ENCODE peak calls at places on chromosomes 2 and 18, in six cellular contexts. H, O, V, A, R and Q are unnamed samples.

GRCh38 chr2:179422037-179422643 is 157.5 kb upstream of the SESTD1 start:
- DNase-seq in V (peak; percentile 63), O (peak; percentile 77), R (peak; percentile 83), H (peak; percentile 58), A (peak; percentile 66), Q (peak; percentile 65)

GRCh38 chr2:99555410-99555809 is 65.6 kb upstream of the REV1 start:
- DNase-seq in A (no peak), H (no peak), V (no peak), O (no peak), R (no peak), Q (no peak)

GRCh38 chr2:5459041-5459440 is 233.1 kb upstream of the SOX11 start:
- DNase-seq in R (no peak), H (no peak), V (no peak), O (no peak), A (no peak), Q (no peak)

GRCh38 chr2:141611143-141611571 is 519.7 kb downstream of the LRP1B start:
- DNase-seq in R (peak; percentile 55), H (no peak), V (no peak), O (peak; percentile 15), A (peak; percentile 57), Q (no peak)

GRCh38 chr2:164692114-164692513 is 70.8 kb upstream of the GRB14 start:
- DNase-seq in A (no peak), H (no peak), V (no peak), O (no peak), R (no peak), Q (no peak)

GRCh38 chr2:42214669-42215068 is 45.5 kb downstream of the EML4 start:
- DNase-seq in V (no peak), O (peak; percentile 63), R (no peak), A (peak; percentile 46), H (no peak), Q (no peak)

GRCh38 chr2:238504181-238504711 is 77.5 kb downstream of the ASB1 start:
- DNase-seq in V (no peak), R (no peak), O (no peak), H (no peak), A (no peak), Q (no peak)

GRCh38 chr2:19733951-19734425 is 167.8 kb downstream of the TTC32 start:
- DNase-seq in A (peak; percentile 85), R (no peak), H (no peak), V (no peak), O (peak; percentile 87), Q (no peak)

GRCh38 chr2:39570614-39571013 is 95.1 kb upstream of the TMEM178A start:
- DNase-seq in V (no peak), O (no peak), A (no peak), R (no peak), H (no peak), Q (no peak)

GRCh38 chr2:72863046-72863445 is 24.2 kb upstream of the SPR start:
- DNase-seq in V (no peak), A (no peak), R (peak; percentile 16), H (no peak), O (no peak), Q (no peak)

GRCh38 chr2:95260028-95261023 is 13.9 kb upstream of the PROM2 start:
- DNase-seq in V (no peak), A (no peak), H (no peak), O (peak; percentile 7), R (no peak), Q (peak; percentile 42)

GRCh38 chr2:71736091-71736878 is 282.9 kb downstream of the DYSF start:
- DNase-seq in O (no peak), A (peak; percentile 71), H (no peak), V (no peak), R (no peak), Q (no peak)

GRCh38 chr2:202267495-202267894 is 1.9 kb downstream of the NOP58 start:
- DNase-seq in H (no peak), R (no peak), V (peak; percentile 13), A (no peak), O (no peak), Q (no peak)

GRCh38 chr2:95018861-95019550 is 6.5 kb upstream of the MAL start:
- DNase-seq in R (no peak), V (no peak), A (no peak), O (no peak), H (no peak), Q (peak; percentile 78)

GRCh38 chr18:54269924-54270844 is 867 bp downstream of the POLI start:
- DNase-seq in V (peak; percentile 72), R (peak; percentile 37), A (peak; percentile 48), O (peak; percentile 18), H (peak; percentile 68), Q (no peak)

GRCh38 chr2:111169268-111169667 is 48.6 kb downstream of the BCL2L11 start:
- DNase-seq in R (no peak), A (no peak), H (no peak), V (no peak), O (no peak), Q (no peak)

GRCh38 chr2:46459694-46460093 is 19.7 kb upstream of the TMEM247 start:
- DNase-seq in O (no peak), R (no peak), H (no peak), A (no peak), V (no peak), Q (no peak)

GRCh38 chr2:135913726-135914365 is 37.6 kb upstream of the MCM6 start:
- DNase-seq in R (peak; percentile 51), H (peak; percentile 19), O (peak; percentile 47), V (peak; percentile 66), A (peak; percentile 56), Q (no peak)

DNA sequence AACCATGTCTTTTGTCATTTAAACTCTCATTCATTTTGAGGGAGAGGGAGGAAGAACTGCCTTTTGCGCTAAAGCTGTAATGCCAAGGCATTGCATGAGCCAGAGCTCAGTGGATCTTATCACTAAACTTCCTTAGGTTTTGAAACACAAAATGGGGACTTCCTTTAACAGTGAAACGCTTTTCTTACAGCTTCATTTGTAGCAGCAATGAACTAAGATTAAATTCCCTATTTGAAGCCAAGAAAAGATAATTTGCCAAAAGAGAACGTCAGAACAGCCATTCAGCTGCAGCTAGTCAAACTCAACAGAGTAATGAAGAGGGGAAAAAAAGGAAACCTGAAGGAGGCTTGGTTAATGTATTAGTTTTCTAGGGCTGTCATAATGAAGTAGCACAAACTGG is 143.5 kb upstream of the MMADHC start:
- DNase-seq in V (no peak), R (no peak), A (no peak), O (no peak), H (no peak), Q (no peak)
- H3K27ac ChIP-seq in V (no peak overlapping the region), R (no peak overlapping the region), A (no peak overlapping the region), O (no peak overlapping the region), H (no peak overlapping the region), Q (no peak overlapping the region)

GRCh38 chr2:216011320-216011849 is 2.0 kb downstream of the MREG start:
- DNase-seq in O (no peak), H (no peak), R (no peak), A (no peak), V (no peak), Q (no peak)
- H3K9ac ChIP-seq in O (no peak overlapping the region), H (no peak overlapping the region), R (no peak overlapping the region), A (peak overlapping the region; percentile 88), V (no peak overlapping the region), Q (no peak overlapping the region)

GRCh38 chr2:233353101-233353768 is 1.1 kb upstream of the DGKD start:
- DNase-seq in R (no peak), O (no peak), H (no peak), V (no peak), A (no peak), Q (no peak)
- H3K4me3 ChIP-seq in R (peak overlapping the region; percentile 54), O (no peak overlapping the region), H (peak overlapping the region; percentile 45), V (peak overlapping the region; percentile 39), A (no peak overlapping the region), Q (peak overlapping the region; percentile 60)

GRCh38 chr2:223837290-223838061 is at the start of gene AP1S3:
- DNase-seq in V (peak; percentile 36), A (peak; percentile 67), R (peak; percentile 87), O (peak; percentile 38), H (peak; percentile 65), Q (peak; percentile 95)
- H3K27ac ChIP-seq in V (no peak within 1 kb of the TSS), A (no peak within 1 kb of the TSS), R (no peak within 1 kb of the TSS), O (no peak within 1 kb of the TSS), H (peak within 1 kb of the TSS; percentile 91), Q (peak within 1 kb of the TSS; percentile 67)

DNA sequence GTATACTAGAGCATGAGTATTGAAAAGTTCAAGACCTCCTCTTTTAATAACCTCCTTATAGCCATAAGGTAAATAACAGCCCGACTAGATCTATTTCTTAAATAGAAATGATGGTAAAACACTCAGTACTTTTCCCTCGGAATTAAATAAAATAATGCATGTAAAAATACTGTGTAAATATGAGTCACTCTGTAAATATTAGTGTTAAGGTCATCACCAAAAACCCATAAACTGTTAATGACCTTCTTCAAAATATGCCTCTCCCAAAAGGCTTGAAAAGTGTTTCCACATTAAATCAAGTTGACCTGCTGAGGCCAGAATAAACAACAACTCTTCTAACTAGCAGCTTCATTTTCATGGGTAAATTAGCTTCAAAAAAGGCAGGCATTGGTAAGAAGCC is 25.3 kb upstream of the BZW1 start:
- DNase-seq in A (peak; percentile 81), R (no peak), O (peak; percentile 75), V (no peak), H (no peak), Q (no peak)
- H3K9ac ChIP-seq in A (peak overlapping the region; percentile 69), R (no peak overlapping the region), O (peak overlapping the region; percentile 8), V (no peak overlapping the region), H (peak overlapping the region; percentile 28), Q (no peak overlapping the region)

DNA sequence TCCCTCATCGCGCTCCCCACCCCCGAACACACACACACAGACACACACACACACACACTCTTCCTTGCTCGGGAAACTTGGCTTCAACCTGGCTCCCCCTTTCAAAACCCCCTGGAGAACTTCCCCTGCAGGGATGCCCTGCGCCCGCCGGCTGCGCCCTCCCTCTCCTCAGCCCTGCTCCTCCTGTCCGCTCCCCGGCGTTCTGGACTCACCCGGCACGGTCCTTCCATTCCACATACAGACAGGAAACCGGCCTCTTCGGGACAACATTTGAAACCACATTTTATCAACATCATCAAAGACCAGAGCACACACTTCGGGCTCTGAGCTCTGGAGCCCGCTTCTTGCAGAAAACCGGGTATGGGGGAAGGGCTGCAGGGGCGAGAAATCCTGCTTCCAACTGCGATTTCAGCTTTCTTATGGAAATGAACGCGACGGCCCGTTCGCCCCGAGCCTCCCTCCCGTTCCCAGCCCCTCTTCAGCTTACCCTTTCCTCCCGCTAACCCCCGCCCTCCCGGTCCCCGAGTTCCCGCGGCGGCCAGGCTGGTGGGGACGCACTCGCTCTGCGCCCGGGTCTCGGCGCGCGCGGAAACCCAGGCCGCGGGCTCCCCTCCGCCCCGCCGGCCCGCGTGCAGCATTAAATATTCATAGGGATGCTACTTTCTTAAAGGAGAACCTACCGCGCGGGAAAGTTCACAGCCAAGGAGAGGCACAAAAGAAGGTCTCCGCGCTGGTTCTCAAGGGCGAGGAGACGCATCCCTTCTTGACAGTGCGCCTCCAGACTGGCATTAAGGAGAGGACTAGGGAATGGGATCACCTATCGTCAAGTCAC is 18.3 kb downstream of the POU3F3 start:
- DNase-seq in R (peak; percentile 76), V (no peak), A (no peak), H (no peak), O (no peak), Q (peak; percentile 81)
- H3K4me3 ChIP-seq in R (peak overlapping the region; percentile 88), V (no peak overlapping the region), A (peak overlapping the region; percentile 32), H (no peak overlapping the region), O (no peak overlapping the region), Q (peak overlapping the region; percentile 74)